ENCODE peak calls at places on chromosomes 6 and 20, in ten cellular contexts. H is CD8-positive, alpha-beta T cell; E is K562; X is lower lobe of right lung; F is GM23248; G is breast epithelium; Z is sigmoid colon; O is PC-9; Y is endodermal cell; W is stomach. P is an unnamed sample. For H3K9me3, the result is how much of the 10 kb centered on the place peaks cover.

GRCh38 chr6:56637640-56638039 is 5.0 kb downstream of the DST start:
- DNase-seq in X (no peak), W (no peak), Y (no peak), G (no peak), O (no peak), F (peak), Z (no peak), H (no peak), E (no peak), P (peak)

GRCh38 chr6:43929511-43929910 is 159.5 kb downstream of the VEGFA start:
- DNase-seq in W (no peak), G (no peak), H (no peak), Y (no peak), F (no peak), X (peak), E (no peak), Z (peak), O (no peak), P (no peak)

GRCh38 chr20:25253606-25254275 is 5.9 kb downstream of the PYGB start:
- DNase-seq in X (no peak), G (no peak), Y (no peak), E (no peak), H (no peak), F (no peak), O (peak), W (no peak), Z (no peak), P (no peak)

GRCh38 chr6:39887692-39888450 is 46.4 kb downstream of the MOCS1 start:
- DNase-seq in Y (peak), E (no peak), O (no peak), Z (peak), X (peak), F (peak), G (no peak), H (no peak), W (peak), P (peak)

GRCh38 chr20:34262488-34263288 is 21.5 kb downstream of the ASIP start:
- DNase-seq in F (peak), E (no peak), O (no peak), X (no peak), H (no peak), G (no peak), W (peak), Y (peak), Z (peak), P (peak)

GRCh38 chr20:48722002-48722731 is 105.6 kb downstream of the PREX1 start:
- DNase-seq in Z (no peak), Y (no peak), E (no peak), X (no peak), W (peak), F (peak), H (no peak), G (no peak), O (no peak), P (no peak)

GRCh38 chr6:37279366-37280134 is 21.6 kb upstream of the TMEM217 start:
- DNase-seq in Y (no peak), G (no peak), W (no peak), F (peak), H (no peak), E (no peak), O (no peak), Z (no peak), X (no peak), P (no peak)

GRCh38 chr6:149268768-149269167 is 48.7 kb upstream of the TAB2 start:
- DNase-seq in X (no peak), Y (no peak), W (no peak), G (no peak), H (no peak), F (no peak), O (no peak), Z (no peak), E (no peak), P (no peak)

GRCh38 chr6:157669747-157670216 is 153.3 kb upstream of the SNX9 start:
- DNase-seq in H (no peak), W (peak), O (no peak), X (peak), E (no peak), F (peak), G (peak), Y (peak), Z (peak), P (peak)

GRCh38 chr6:113500221-113500620 is 356.9 kb upstream of the MARCKS start:
- DNase-seq in F (peak), Y (no peak), G (no peak), O (no peak), Z (no peak), X (no peak), H (no peak), W (no peak), E (no peak), P (no peak)

GRCh38 chr20:56924976-56925695 is 296.0 kb downstream of the TFAP2C start:
- DNase-seq in F (peak), Y (peak), O (no peak), X (no peak), Z (peak), G (no peak), W (no peak), E (no peak), H (no peak), P (no peak)

GRCh38 chr6:163405412-163406309 is 8.9 kb upstream of the QKI start:
- DNase-seq in E (no peak), O (no peak), Y (peak), W (peak), H (no peak), G (no peak), X (peak), F (peak), Z (peak), P (peak)

GRCh38 chr20:23641936-23642751 is 4.4 kb upstream of the CST3 start:
- DNase-seq in Z (peak), Y (no peak), X (no peak), F (peak), E (no peak), G (no peak), W (no peak), H (no peak), O (peak), P (no peak)

GRCh38 chr20:47227576-47227975 is 128.9 kb downstream of the ZMYND8 start:
- DNase-seq in H (no peak), X (no peak), E (no peak), W (no peak), G (no peak), Z (no peak), Y (no peak), O (no peak), F (no peak), P (no peak)
- H3K27ac ChIP-seq in H (no peak), X (no peak), E (no peak), W (no peak), G (no peak), Z (no peak), Y (no peak), O (no peak), F (no peak), P (no peak)

GRCh38 chr6:1988843-1989242 is 256.6 kb downstream of the GMDS start:
- DNase-seq in Y (no peak), E (no peak), H (no peak), F (no peak), W (no peak), G (no peak), Z (no peak), X (no peak), O (no peak), P (no peak)

GRCh38 chr6:1983850-1984249 is 261.6 kb downstream of the GMDS start:
- DNase-seq in H (no peak), W (no peak), O (no peak), F (no peak), G (no peak), Y (no peak), X (no peak), E (no peak), Z (no peak), P (no peak)

GRCh38 chr6:1987640-1988039 is 257.8 kb downstream of the GMDS start:
- DNase-seq in Z (no peak), G (no peak), X (no peak), E (no peak), H (no peak), W (no peak), F (peak), Y (no peak), O (no peak), P (peak)

GRCh38 chr6:1986454-1987243 is 258.8 kb downstream of the GMDS start:
- DNase-seq in W (no peak), Y (no peak), Z (no peak), X (no peak), E (no peak), F (no peak), G (no peak), O (no peak), H (no peak), P (peak)

GRCh38 chr6:1984346-1984994 is 260.9 kb downstream of the GMDS start:
- DNase-seq in O (no peak), E (no peak), Z (no peak), X (no peak), Y (no peak), G (no peak), H (no peak), W (no peak), F (no peak), P (no peak)
- H3K9me3 ChIP-seq in O (under half), E (under half), Z (under half), X (under half), Y (under half), G (under half), H (under half), W (under half), F (under half), P (under half)

GRCh38 chr6:35050291-35050987 is 90.7 kb downstream of the TCP11 start:
- DNase-seq in E (no peak), W (no peak), O (no peak), G (no peak), Z (peak), X (no peak), F (no peak), H (no peak), Y (no peak), P (no peak)

GRCh38 chr6:35049885-35050284 is 91.3 kb downstream of the TCP11 start:
- DNase-seq in Z (peak), O (no peak), E (peak), X (no peak), G (no peak), W (no peak), H (no peak), F (peak), Y (no peak), P (peak)

GRCh38 chr6:35048031-35048613 is 93.0 kb downstream of the TCP11 start:
- DNase-seq in O (no peak), F (peak), Z (peak), W (no peak), H (no peak), G (no peak), Y (peak), E (no peak), X (no peak), P (no peak)

GRCh38 chr6:35048631-35049083 is 92.5 kb downstream of the TCP11 start:
- DNase-seq in Z (peak), W (no peak), O (no peak), H (peak), E (no peak), Y (peak), F (peak), G (no peak), X (no peak), P (no peak)

DNA sequence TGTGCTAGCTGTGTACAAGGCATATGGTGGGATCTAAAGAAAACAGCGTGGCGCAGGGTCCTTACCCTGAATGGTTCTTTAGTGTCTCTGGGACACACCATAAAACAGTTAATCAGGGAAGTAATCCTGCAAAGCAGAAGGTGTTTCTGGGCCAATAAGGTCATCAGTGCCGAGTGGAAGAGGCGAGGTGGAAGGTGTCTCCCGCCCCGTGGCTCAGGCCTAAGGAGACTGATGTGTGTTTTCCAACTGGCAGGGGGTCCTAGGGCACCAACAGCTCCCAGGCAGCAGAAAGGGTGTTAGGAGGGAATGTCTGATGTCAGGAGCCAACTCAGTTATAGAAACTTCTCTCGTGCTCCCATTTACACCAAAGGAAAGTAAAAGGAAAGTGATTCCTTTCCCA is 91.8 kb downstream of the TCP11 start:
- DNase-seq in F (no peak), Z (peak), E (no peak), Y (no peak), H (no peak), O (no peak), G (no peak), W (no peak), X (no peak), P (no peak)
- H3K27ac ChIP-seq in F (no peak), Z (peak), E (no peak), Y (peak), H (no peak), O (no peak), G (peak), W (peak), X (peak), P (no peak)

GRCh38 chr6:22913612-22914011 is 344.2 kb downstream of the HDGFL1 start:
- DNase-seq in G (no peak), Y (no peak), Z (no peak), X (no peak), H (no peak), W (no peak), O (no peak), E (no peak), F (no peak), P (no peak)
- H3K9me3 ChIP-seq in G (under half), Y (under half), Z (under half), X (under half), H (under half), W (under half), O (under half), E (under half), F (under half), P (under half)

P was measured in SJSA1.